ENCODE peak calls at places on chromosomes 6 and 20, in five cellular contexts. W is B cell; C is NCI-H2081; K is NCI-H69; X is stimulated activated CD4-positive, alpha-beta T cell treated with anti-CD3 and anti-CD28 coated beads, Interleukin-4, amount 100 ng/mL, for 48 hours. F is an unnamed sample.

GRCh38 chr20:21995461-21995860 is 290.0 kb downstream of the PAX1 start:
- DNase-seq in W (no peak), C (no peak), K (no peak), X (no peak), F (no peak)

GRCh38 chr6:44009425-44010321 is 117.6 kb downstream of the MRPL14 start:
- DNase-seq in W (peak; percentile 33), C (no peak), K (peak; percentile 69), X (no peak), F (no peak)

GRCh38 chr20:21280496-21281016 is 22.6 kb upstream of the XRN2 start:
- DNase-seq in W (no peak), C (no peak), K (no peak), X (no peak), F (no peak)

GRCh38 chr20:1934578-1935573 is 39.7 kb downstream of the SIRPA start:
- DNase-seq in W (no peak), C (no peak), K (no peak), X (no peak), F (no peak)

GRCh38 chr6:3868544-3868943 is 19.4 kb downstream of the FAM50B start:
- DNase-seq in W (no peak), C (no peak), K (peak; percentile 55), X (no peak), F (no peak)

GRCh38 chr20:1320016-1320415 is 8.9 kb downstream of the SDCBP2 start:
- DNase-seq in W (no peak), C (no peak), K (no peak), X (no peak), F (no peak)

GRCh38 chr20:34472246-34472925 is 43.8 kb upstream of the DYNLRB1 start:
- DNase-seq in W (no peak), C (no peak), K (peak; percentile 20), X (no peak), F (no peak)

GRCh38 chr6:47057830-47058540 is 15.9 kb upstream of the ADGRF1 start:
- DNase-seq in W (no peak), C (no peak), K (no peak), X (no peak), F (no peak)

GRCh38 chr6:149863596-149863845 is 638 bp downstream of the LRP11 start:
- DNase-seq in W (no peak), C (no peak), K (no peak), X (no peak), F (no peak)

GRCh38 chr6:34030831-34031566 is 114.9 kb downstream of the GRM4 start:
- DNase-seq in W (no peak), C (peak; percentile 18), K (peak; percentile 85), X (no peak), F (no peak)

GRCh38 chr20:33568378-33569289 is 78.7 kb downstream of the CBFA2T2 start:
- DNase-seq in W (no peak), C (peak; percentile 99), K (peak; percentile 99), X (no peak), F (peak; percentile 46)

GRCh38 chr20:59515013-59515905 is 89.1 kb upstream of the PHACTR3 start:
- DNase-seq in W (peak; percentile 9), C (peak; percentile 50), K (peak; percentile 79), X (no peak), F (peak; percentile 72)

GRCh38 chr6:52457096-52457495 is 37.0 kb downstream of the EFHC1 start:
- DNase-seq in W (no peak), C (no peak), K (no peak), X (no peak), F (no peak)

GRCh38 chr20:60254901-60255411 is 296.7 kb downstream of the CDH26 start:
- DNase-seq in W (no peak), C (peak; percentile 40), K (peak; percentile 67), X (no peak), F (no peak)

GRCh38 chr6:19839788-19840187 is 2.6 kb downstream of the ID4 start:
- DNase-seq in W (no peak), C (no peak), K (peak; percentile 28), X (no peak), F (no peak)

GRCh38 chr6:31065556-31065955 is 46.8 kb downstream of the C6orf15 start:
- DNase-seq in W (no peak), C (no peak), K (no peak), X (no peak), F (no peak)

GRCh38 chr6:15507221-15507620 is 155.6 kb downstream of the DTNBP1 start:
- DNase-seq in W (no peak), C (no peak), K (no peak), X (no peak), F (no peak)

GRCh38 chr6:136235233-136235564 is 14.9 kb downstream of the MTFR2 start:
- DNase-seq in W (no peak), C (no peak), K (no peak), X (no peak), F (no peak)

GRCh38 chr20:56391596-56392281 is at the start of gene AURKA:
- DNase-seq in W (no peak), C (no peak), K (no peak), X (peak; percentile 19), F (no peak)

GRCh38 chr6:138724015-138724414 is 49.6 kb upstream of the CCDC28A start:
- DNase-seq in W (no peak), C (no peak), K (no peak), X (no peak), F (no peak)

GRCh38 chr6:38525888-38526287 is 113.8 kb downstream of the BTBD9 start:
- DNase-seq in W (no peak), C (no peak), K (no peak), X (no peak), F (no peak)

GRCh38 chr6:111119550-111120329 is 32.4 kb downstream of the SLC16A10 start:
- DNase-seq in W (no peak), C (no peak), K (no peak), X (no peak), F (no peak)

GRCh38 chr6:2986722-2987196 is 12.9 kb upstream of the NQO2 start:
- DNase-seq in W (no peak), C (peak; percentile 60), K (peak; percentile 78), X (no peak), F (peak; percentile 14)

GRCh38 chr20:51489611-51490010 is 52.9 kb downstream of the NFATC2 start:
- DNase-seq in W (no peak), C (no peak), K (no peak), X (no peak), F (no peak)

GRCh38 chr6:74167951-74168350 is 471.9 kb downstream of the CD109 start:
- DNase-seq in W (no peak), C (no peak), K (no peak), X (no peak), F (no peak)

GRCh38 chr6:2956930-2957329 is 14.4 kb downstream of the SERPINB6 start:
- DNase-seq in W (no peak), C (no peak), K (no peak), X (no peak), F (no peak)

GRCh38 chr6:165659945-165660862 is 2.8 kb downstream of the PDE10A start:
- DNase-seq in W (no peak), C (no peak), K (no peak), X (no peak), F (no peak)

GRCh38 chr20:3814928-3815495 is 5.3 kb upstream of the AP5S1 start:
- DNase-seq in W (no peak), C (no peak), K (no peak), X (no peak), F (no peak)

GRCh38 chr6:90610291-90610670 is 23.4 kb upstream of the MAP3K7 start:
- DNase-seq in W (no peak), C (peak; percentile 6), K (peak; percentile 35), X (no peak), F (no peak)

GRCh38 chr20:61829526-61829925 is 236.2 kb downstream of the TAF4 start:
- DNase-seq in W (no peak), C (no peak), K (no peak), X (no peak), F (no peak)

GRCh38 chr6:168877821-168878282 is 375.8 kb downstream of the THBS2 start:
- DNase-seq in W (no peak), C (peak; percentile 47), K (peak; percentile 55), X (no peak), F (no peak)

GRCh38 chr6:15741405-15741804 is 78.6 kb upstream of the DTNBP1 start:
- DNase-seq in W (no peak), C (no peak), K (no peak), X (no peak), F (no peak)

F was measured in NCI-H446.